ENCODE peak calls at places on chromosome 2, in seven cellular contexts. One of them, this sample, is unnamed.

GRCh38 chr2:215613265-215613664 is 177.4 kb upstream of the FN1 start:
- DNase-seq in body of pancreas: no peak
- DNase-seq in MM.1S: no peak
- DNase-seq in lower lobe of right lung: no peak
- DNase-seq in PC-9: peak
- DNase-seq in prostate gland: no peak
- DNase-seq in GM23338: peak
- DNase-seq in this sample: no peak

GRCh38 chr2:160574472-160575140 is 81.0 kb upstream of the RBMS1 start:
- DNase-seq in body of pancreas: no peak
- DNase-seq in MM.1S: no peak
- DNase-seq in lower lobe of right lung: no peak
- DNase-seq in PC-9: no peak
- DNase-seq in prostate gland: no peak
- DNase-seq in GM23338: no peak
- DNase-seq in this sample: no peak

GRCh38 chr2:3426615-3427014 is 47.1 kb downstream of the TRAPPC12 start:
- DNase-seq in body of pancreas: no peak
- DNase-seq in MM.1S: no peak
- DNase-seq in lower lobe of right lung: no peak
- DNase-seq in PC-9: no peak
- DNase-seq in prostate gland: no peak
- DNase-seq in GM23338: no peak
- DNase-seq in this sample: no peak

GRCh38 chr2:231910771-231911170 is 15.4 kb downstream of the NPPC start:
- DNase-seq in body of pancreas: no peak
- DNase-seq in MM.1S: no peak
- DNase-seq in lower lobe of right lung: no peak
- DNase-seq in PC-9: no peak
- DNase-seq in prostate gland: no peak
- DNase-seq in GM23338: no peak
- DNase-seq in this sample: no peak

GRCh38 chr2:31151501-31151900 is 13.3 kb upstream of the GALNT14 start:
- DNase-seq in body of pancreas: no peak
- DNase-seq in MM.1S: no peak
- DNase-seq in lower lobe of right lung: no peak
- DNase-seq in PC-9: no peak
- DNase-seq in prostate gland: no peak
- DNase-seq in GM23338: peak
- DNase-seq in this sample: no peak

GRCh38 chr2:73112026-73112912 is 479 bp downstream of the RAB11FIP5 start:
- DNase-seq in body of pancreas: peak
- DNase-seq in MM.1S: peak
- DNase-seq in lower lobe of right lung: peak
- DNase-seq in PC-9: peak
- DNase-seq in prostate gland: no peak
- DNase-seq in GM23338: peak
- DNase-seq in this sample: no peak

GRCh38 chr2:157312866-157313486 is 12.6 kb downstream of the ERMN start:
- DNase-seq in body of pancreas: no peak
- DNase-seq in MM.1S: no peak
- DNase-seq in lower lobe of right lung: no peak
- DNase-seq in PC-9: no peak
- DNase-seq in prostate gland: no peak
- DNase-seq in GM23338: no peak
- DNase-seq in this sample: no peak

GRCh38 chr2:1049691-1050090 is 99.0 kb downstream of the SNTG2 start:
- DNase-seq in body of pancreas: no peak
- DNase-seq in MM.1S: no peak
- DNase-seq in lower lobe of right lung: no peak
- DNase-seq in PC-9: no peak
- DNase-seq in prostate gland: no peak
- DNase-seq in GM23338: no peak
- DNase-seq in this sample: no peak

GRCh38 chr2:168034586-168034985 is 212.8 kb downstream of the STK39 start:
- DNase-seq in body of pancreas: no peak
- DNase-seq in MM.1S: no peak
- DNase-seq in lower lobe of right lung: no peak
- DNase-seq in PC-9: no peak
- DNase-seq in prostate gland: no peak
- DNase-seq in GM23338: no peak
- DNase-seq in this sample: no peak

GRCh38 chr2:84302513-84303412 is 156.3 kb downstream of the SUCLG1 start:
- DNase-seq in body of pancreas: peak
- DNase-seq in MM.1S: peak
- DNase-seq in lower lobe of right lung: no peak
- DNase-seq in PC-9: peak
- DNase-seq in prostate gland: peak
- DNase-seq in GM23338: peak
- DNase-seq in this sample: no peak

GRCh38 chr2:86396304-86396785 is 44.8 kb upstream of the KDM3A start:
- DNase-seq in body of pancreas: peak
- DNase-seq in MM.1S: peak
- DNase-seq in lower lobe of right lung: peak
- DNase-seq in PC-9: no peak
- DNase-seq in prostate gland: peak
- DNase-seq in GM23338: peak
- DNase-seq in this sample: no peak

GRCh38 chr2:119523959-119524694 is at the start of gene SCTR:
- DNase-seq in body of pancreas: no peak
- DNase-seq in MM.1S: no peak
- DNase-seq in lower lobe of right lung: peak
- DNase-seq in PC-9: no peak
- DNase-seq in prostate gland: no peak
- DNase-seq in GM23338: peak
- DNase-seq in this sample: no peak

GRCh38 chr2:106839849-106840595 is 45.9 kb downstream of the ST6GAL2 start:
- DNase-seq in body of pancreas: peak
- DNase-seq in MM.1S: peak
- DNase-seq in lower lobe of right lung: no peak
- DNase-seq in PC-9: no peak
- DNase-seq in prostate gland: peak
- DNase-seq in GM23338: peak
- DNase-seq in this sample: no peak

GRCh38 chr2:63488118-63488713 is 100.1 kb downstream of the WDPCP start:
- DNase-seq in body of pancreas: peak
- DNase-seq in MM.1S: peak
- DNase-seq in lower lobe of right lung: no peak
- DNase-seq in PC-9: peak
- DNase-seq in prostate gland: no peak
- DNase-seq in GM23338: peak
- DNase-seq in this sample: no peak

GRCh38 chr2:108621689-108622681 is 87.7 kb downstream of the LIMS1 start:
- DNase-seq in body of pancreas: no peak
- DNase-seq in MM.1S: no peak
- DNase-seq in lower lobe of right lung: no peak
- DNase-seq in PC-9: no peak
- DNase-seq in prostate gland: no peak
- DNase-seq in GM23338: peak
- DNase-seq in this sample: no peak

DNA sequence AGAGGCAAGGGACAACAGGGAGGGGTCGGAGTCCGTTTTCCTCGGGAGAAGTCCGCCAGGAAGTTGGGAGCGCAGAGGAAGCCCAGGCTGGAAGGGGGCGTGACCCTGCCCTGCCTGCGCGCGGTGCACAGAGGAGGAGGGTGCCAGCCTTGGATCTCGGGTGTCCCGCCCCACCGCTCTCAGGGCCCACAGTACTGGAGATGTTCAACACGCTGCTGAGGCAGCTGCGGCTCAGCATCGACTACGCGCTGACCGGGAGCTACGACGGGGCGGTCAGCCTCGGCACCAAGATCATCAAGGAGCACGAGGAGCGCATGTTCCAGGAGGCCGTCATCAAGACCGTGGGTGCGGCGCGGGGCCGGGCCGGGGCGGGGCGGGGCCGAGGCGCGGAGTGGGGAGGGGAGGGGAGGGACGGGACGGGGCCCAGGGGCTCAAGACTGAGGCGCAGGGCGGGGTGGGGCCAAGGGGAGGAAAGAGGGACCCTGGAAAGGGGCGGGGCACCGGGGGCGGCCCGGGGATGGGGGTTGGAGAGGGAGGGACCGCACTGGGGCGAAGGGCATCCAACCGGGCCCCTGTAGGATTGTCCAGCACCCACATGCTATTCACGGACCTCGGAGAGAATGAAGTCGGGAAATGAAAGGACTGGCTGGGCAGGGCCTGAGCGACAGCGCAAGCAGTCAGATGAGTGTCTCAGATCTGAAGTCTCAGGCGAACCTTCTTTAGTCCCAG is 36.6 kb downstream of the POMC start:
- DNase-seq in body of pancreas: no peak
- DNase-seq in MM.1S: no peak
- DNase-seq in lower lobe of right lung: peak
- DNase-seq in PC-9: no peak
- DNase-seq in prostate gland: no peak
- DNase-seq in GM23338: peak
- DNase-seq in this sample: no peak
- H3K27ac ChIP-seq in body of pancreas: no peak
- H3K27ac ChIP-seq in MM.1S: no peak
- H3K27ac ChIP-seq in lower lobe of right lung: no peak
- H3K27ac ChIP-seq in PC-9: no peak
- H3K27ac ChIP-seq in prostate gland: no peak
- H3K27ac ChIP-seq in GM23338: no peak
- H3K27ac ChIP-seq in this sample: no peak

DNA sequence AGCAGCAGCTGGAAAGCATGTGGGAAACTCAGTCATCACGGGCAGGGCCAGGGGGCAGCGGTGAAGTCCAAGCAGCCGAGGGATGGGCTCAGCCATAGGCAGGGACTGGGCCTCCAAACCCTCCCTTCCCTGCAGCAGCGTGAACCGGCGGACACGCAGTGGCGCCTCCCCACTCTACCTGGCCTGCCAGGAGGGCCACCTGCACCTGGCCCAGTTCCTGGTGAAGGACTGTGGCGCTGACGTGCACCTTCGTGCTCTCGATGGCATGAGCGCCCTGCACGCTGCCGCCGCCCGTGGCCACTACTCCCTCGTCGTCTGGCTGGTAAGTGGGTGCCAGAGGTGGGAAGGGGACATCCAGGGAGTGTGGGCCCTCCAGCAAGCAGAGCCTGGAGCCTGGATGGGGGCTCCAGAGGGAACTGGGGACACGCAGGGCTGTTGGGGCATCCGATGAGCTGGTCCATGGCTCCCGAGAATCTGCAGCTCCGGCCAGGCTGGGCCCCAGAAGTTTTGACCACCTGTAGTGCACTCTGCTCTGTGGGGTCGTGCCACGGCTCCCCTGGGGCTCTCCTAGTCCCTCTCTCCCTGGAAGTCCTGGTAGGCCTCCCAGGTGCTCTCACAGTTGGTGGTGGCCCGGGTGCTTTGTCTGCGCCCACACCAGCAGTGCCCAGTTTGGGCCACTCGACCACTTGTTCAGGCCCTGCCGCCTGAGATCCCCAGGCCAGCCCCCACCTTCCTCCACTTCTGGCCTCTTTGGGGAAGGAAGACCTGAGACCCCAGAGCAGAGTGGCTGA is 4.6 kb downstream of the ESPNL start:
- DNase-seq in body of pancreas: no peak
- DNase-seq in MM.1S: no peak
- DNase-seq in lower lobe of right lung: no peak
- DNase-seq in PC-9: no peak
- DNase-seq in prostate gland: no peak
- DNase-seq in GM23338: no peak
- DNase-seq in this sample: no peak
- TF ChIP-seq CTCF in body of pancreas: no peak
- TF ChIP-seq CTCF in MM.1S: no peak
- TF ChIP-seq CTCF in lower lobe of right lung: no peak
- TF ChIP-seq CTCF in PC-9: no peak
- TF ChIP-seq CTCF in prostate gland: no peak
- TF ChIP-seq CTCF in GM23338: no peak
- TF ChIP-seq CTCF in this sample: no peak

GRCh38 chr2:23246992-23247683 is 137.8 kb upstream of the KLHL29 start:
- DNase-seq in body of pancreas: no peak
- DNase-seq in MM.1S: no peak
- DNase-seq in lower lobe of right lung: no peak
- DNase-seq in PC-9: no peak
- DNase-seq in prostate gland: no peak
- DNase-seq in GM23338: no peak
- DNase-seq in this sample: no peak
- H3K4me3 ChIP-seq in body of pancreas: no peak
- H3K4me3 ChIP-seq in MM.1S: no peak
- H3K4me3 ChIP-seq in lower lobe of right lung: no peak
- H3K4me3 ChIP-seq in PC-9: no peak
- H3K4me3 ChIP-seq in prostate gland: no peak
- H3K4me3 ChIP-seq in GM23338: no peak
- H3K4me3 ChIP-seq in this sample: no peak

GRCh38 chr2:181810823-181811695 is 80.5 kb upstream of the ITPRID2 start:
- DNase-seq in body of pancreas: peak
- DNase-seq in MM.1S: no peak
- DNase-seq in lower lobe of right lung: no peak
- DNase-seq in PC-9: peak
- DNase-seq in prostate gland: peak
- DNase-seq in GM23338: no peak
- DNase-seq in this sample: no peak

GRCh38 chr2:181807526-181807925 is 84.0 kb upstream of the ITPRID2 start:
- DNase-seq in body of pancreas: no peak
- DNase-seq in MM.1S: no peak
- DNase-seq in lower lobe of right lung: no peak
- DNase-seq in PC-9: no peak
- DNase-seq in prostate gland: no peak
- DNase-seq in GM23338: no peak
- DNase-seq in this sample: no peak

GRCh38 chr2:181805228-181806038 is 86.1 kb upstream of the ITPRID2 start:
- DNase-seq in body of pancreas: no peak
- DNase-seq in MM.1S: no peak
- DNase-seq in lower lobe of right lung: no peak
- DNase-seq in PC-9: no peak
- DNase-seq in prostate gland: no peak
- DNase-seq in GM23338: no peak
- DNase-seq in this sample: no peak

DNA sequence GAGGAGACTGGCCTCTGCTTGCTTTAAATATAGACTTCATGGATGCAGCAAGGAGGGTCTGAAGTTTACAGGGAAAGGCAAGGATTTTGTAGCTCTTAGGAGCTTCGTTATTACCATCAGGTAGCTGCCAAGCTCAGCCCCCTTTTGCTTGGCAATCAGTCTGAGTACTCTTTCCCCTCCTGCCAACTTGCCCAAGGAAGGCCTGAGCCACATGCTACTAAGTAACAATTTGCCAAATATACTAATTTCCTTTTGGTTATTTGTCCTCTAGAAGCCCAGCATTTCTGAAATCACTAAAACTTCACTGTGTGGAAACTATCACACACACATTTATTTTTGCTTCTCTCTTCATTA is 85.5 kb upstream of the ITPRID2 start:
- DNase-seq in body of pancreas: no peak
- DNase-seq in MM.1S: no peak
- DNase-seq in lower lobe of right lung: no peak
- DNase-seq in PC-9: no peak
- DNase-seq in prostate gland: no peak
- DNase-seq in GM23338: no peak
- DNase-seq in this sample: no peak
- H3K27ac ChIP-seq in body of pancreas: peak
- H3K27ac ChIP-seq in MM.1S: no peak
- H3K27ac ChIP-seq in lower lobe of right lung: no peak
- H3K27ac ChIP-seq in PC-9: no peak
- H3K27ac ChIP-seq in prostate gland: no peak
- H3K27ac ChIP-seq in GM23338: no peak
- H3K27ac ChIP-seq in this sample: no peak